ENCODE peak calls at places on chromosomes 16 and 17, in four cellular contexts. D, I, A and S are unnamed samples.

GRCh38 chr17:82025401-82026107 is 2.4 kb downstream of the LRRC45 start:
- DNase-seq in D (no peak), I (no peak), A (no peak), S (no peak)

GRCh38 chr16:9484436-9484835 is 393.0 kb downstream of the HAPSTR1 start:
- DNase-seq in I (no peak), D (no peak), A (no peak), S (no peak)

GRCh38 chr17:2151634-2152033 is 96.7 kb downstream of the HIC1 start:
- DNase-seq in D (no peak), A (no peak), I (no peak), S (no peak)

GRCh38 chr16:15856901-15857778 is at the start of gene MYH11:
- DNase-seq in A (peak), D (peak), I (no peak), S (no peak)

GRCh38 chr17:28338056-28338768 is 2.7 kb downstream of the TNFAIP1 start:
- DNase-seq in I (no peak), A (no peak), D (no peak), S (no peak)

GRCh38 chr17:78276098-78276497 is 44.7 kb downstream of the TMEM235 start:
- DNase-seq in I (no peak), A (no peak), D (no peak), S (no peak)

GRCh38 chr16:54370653-54371052 is 84.1 kb upstream of the IRX3 start:
- DNase-seq in A (no peak), D (no peak), I (no peak), S (no peak)

GRCh38 chr17:57806083-57806830 is 43.6 kb downstream of the MRPS23 start:
- DNase-seq in I (no peak), A (no peak), D (no peak), S (no peak)

GRCh38 chr17:40520991-40521453 is 19.6 kb upstream of the TNS4 start:
- DNase-seq in D (no peak), A (peak), I (no peak), S (no peak)

GRCh38 chr17:41735744-41736143 is 1.3 kb upstream of the HAP1 start:
- DNase-seq in D (no peak), I (no peak), A (no peak), S (no peak)

GRCh38 chr17:71530227-71530626 is 590.6 kb upstream of the SOX9 start:
- DNase-seq in I (no peak), D (no peak), A (no peak), S (no peak)

GRCh38 chr16:7449808-7450207 is 117.2 kb downstream of the RBFOX1 start:
- DNase-seq in D (no peak), I (no peak), A (no peak), S (no peak)

GRCh38 chr16:85738878-85739715 is 11.8 kb downstream of the C16orf74 start:
- DNase-seq in I (no peak), D (no peak), A (no peak), S (no peak)

GRCh38 chr17:7404737-7405412 is 978 bp upstream of the TMEM256 start:
- DNase-seq in D (no peak), I (peak), A (peak), S (no peak)

GRCh38 chr16:81723098-81723723 is 55.9 kb upstream of the PLCG2 start:
- DNase-seq in A (no peak), I (no peak), D (no peak), S (peak)

GRCh38 chr17:74303300-74303699 is 22.7 kb upstream of the KIF19 start:
- DNase-seq in I (no peak), A (no peak), D (no peak), S (no peak)

GRCh38 chr16:508884-509736 is 18.4 kb upstream of the CAPN15 start:
- DNase-seq in I (no peak), D (peak), A (no peak), S (no peak)

DNA sequence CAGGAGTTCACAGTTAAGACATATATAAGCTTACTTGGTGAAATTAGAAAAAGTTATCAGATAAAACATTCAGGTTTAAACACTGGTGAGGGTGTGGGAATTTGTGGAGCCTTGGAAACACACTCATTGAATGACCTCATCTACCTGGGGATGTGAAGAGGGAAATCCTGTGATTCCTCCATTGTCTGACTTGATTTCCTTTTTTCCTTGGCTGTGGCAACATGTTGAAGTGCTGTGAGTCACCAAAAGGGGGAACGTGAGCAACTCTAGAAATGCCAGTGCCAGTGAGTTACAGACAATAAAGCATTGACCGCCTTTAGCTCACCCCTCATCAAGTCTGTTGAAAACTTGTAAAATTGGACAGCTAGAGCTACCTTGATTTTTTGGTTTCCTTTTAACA is 1.8 kb downstream of the HMOX2 start:
- DNase-seq in I (no peak), A (no peak), D (no peak), S (no peak)
- TF ChIP-seq CTCF in I (no peak), A (no peak), D (no peak), S (no peak)

GRCh38 chr17:32445497-32445896 is 1.2 kb downstream of the PSMD11 start:
- DNase-seq in I (no peak), A (no peak), D (no peak), S (no peak)

GRCh38 chr17:32445976-32446375 is 1.7 kb downstream of the PSMD11 start:
- DNase-seq in A (no peak), I (no peak), D (no peak), S (no peak)

GRCh38 chr17:32443827-32444300 is 446 bp upstream of the PSMD11 start:
- DNase-seq in I (no peak), D (no peak), A (no peak), S (no peak)

GRCh38 chr17:32444301-32445074 is at the start of gene PSMD11:
- DNase-seq in D (peak), A (peak), I (peak), S (peak)

GRCh38 chr17:32445075-32445427 is 741 bp downstream of the PSMD11 start:
- DNase-seq in I (peak), D (peak), A (no peak), S (no peak)
- TF ChIP-seq POLR2AphosphoS5 in I (no peak), D (peak), A (no peak), S (no peak)

GRCh38 chr17:61393904-61394629 is 5.6 kb upstream of the TBX2 start:
- DNase-seq in D (no peak), A (no peak), I (no peak), S (no peak)
- H3K27ac ChIP-seq in D (no peak), A (no peak), I (peak), S (peak)

GRCh38 chr16:65704866-65705265 is 583.0 kb upstream of the CDH11 start:
- DNase-seq in I (no peak), D (no peak), A (no peak), S (no peak)
- TF ChIP-seq CTCF in I (no peak), D (no peak), A (no peak), S (peak)

GRCh38 chr16:4096509-4096908 is 19.7 kb downstream of the ADCY9 start:
- DNase-seq in I (no peak), A (no peak), D (no peak), S (no peak)

GRCh38 chr16:4094138-4094773 is 22.0 kb downstream of the ADCY9 start:
- DNase-seq in A (no peak), I (no peak), D (no peak), S (no peak)

GRCh38 chr16:4092547-4093265 is 23.5 kb downstream of the ADCY9 start:
- DNase-seq in A (no peak), I (no peak), D (peak), S (no peak)

GRCh38 chr16:4091638-4092037 is 24.6 kb downstream of the ADCY9 start:
- DNase-seq in D (peak), I (no peak), A (no peak), S (no peak)

GRCh38 chr16:4093495-4094137 is 22.6 kb downstream of the ADCY9 start:
- DNase-seq in D (peak), I (no peak), A (no peak), S (no peak)
- TF ChIP-seq POLR2AphosphoS5 in D (no peak), I (peak), A (no peak), S (no peak)